ENCODE peak calls at places on chromosomes 7 and 10, in seven cellular contexts. B is anterior cingulate cortex; M is stimulated activated CD8-positive, alpha-beta memory T cell treated with anti-CD3 and anti-CD28 coated beads, Interleukin-7, amount 100 ng/mL, for 4 hours; T is cardiac fibroblast; O is GM23248; F is HS-5; W is mammary epithelial cell. J is an unnamed sample.

GRCh38 chr10:94103902-94104301 is 110.2 kb downstream of the PLCE1 start:
- DNase-seq in B (no peak), M (no peak), T (peak; percentile 67), O (peak; percentile 26), F (no peak), W (no peak), J (no peak)

GRCh38 chr7:35787925-35788324 is 12.9 kb upstream of the SEPTIN7 start:
- DNase-seq in B (no peak), M (no peak), T (no peak), O (no peak), F (no peak), W (no peak), J (no peak)

GRCh38 chr7:41027428-41028115 is 675.3 kb downstream of the INHBA start:
- DNase-seq in B (no peak), M (no peak), T (peak; percentile 80), O (peak; percentile 93), F (peak; percentile 98), W (peak; percentile 83), J (no peak)

GRCh38 chr7:101814996-101815825 is 2.2 kb upstream of the CUX1 start:
- DNase-seq in B (peak; percentile 28), M (peak; percentile 22), T (no peak), O (peak; percentile 40), F (no peak), W (peak; percentile 21), J (peak; percentile 66)

GRCh38 chr10:31759124-31759798 is 169.4 kb downstream of the ARHGAP12 start:
- DNase-seq in B (no peak), M (peak; percentile 67), T (peak; percentile 47), O (peak; percentile 88), F (no peak), W (no peak), J (peak; percentile 45)

GRCh38 chr10:78550090-78550489 is 516.4 kb downstream of the RPS24 start:
- DNase-seq in B (no peak), M (no peak), T (no peak), O (no peak), F (no peak), W (no peak), J (no peak)

GRCh38 chr10:13117842-13118783 is 18.1 kb downstream of the OPTN start:
- DNase-seq in B (no peak), M (no peak), T (no peak), O (no peak), F (no peak), W (no peak), J (no peak)

GRCh38 chr10:68096913-68097509 is 12.3 kb upstream of the MYPN start:
- DNase-seq in B (no peak), M (no peak), T (peak; percentile 84), O (peak; percentile 96), F (peak; percentile 92), W (peak; percentile 94), J (no peak)

GRCh38 chr10:12420530-12421117 is 71.3 kb downstream of the CAMK1D start:
- DNase-seq in B (no peak), M (no peak), T (no peak), O (no peak), F (no peak), W (no peak), J (no peak)

GRCh38 chr10:112295853-112296830 is 12.9 kb downstream of the TECTB start:
- DNase-seq in B (no peak), M (no peak), T (peak; percentile 7), O (peak; percentile 71), F (no peak), W (no peak), J (no peak)

GRCh38 chr10:98415710-98416077 is 712 bp upstream of the PYROXD2 start:
- DNase-seq in B (no peak), M (no peak), T (no peak), O (no peak), F (no peak), W (no peak), J (no peak)

GRCh38 chr10:107687702-107688101 is 523.2 kb upstream of the SORCS1 start:
- DNase-seq in B (no peak), M (no peak), T (no peak), O (peak; percentile 74), F (no peak), W (peak; percentile 76), J (no peak)

GRCh38 chr7:91064052-91064451 is 200.2 kb upstream of the FZD1 start:
- DNase-seq in B (no peak), M (no peak), T (no peak), O (no peak), F (no peak), W (no peak), J (no peak)

GRCh38 chr7:76077435-76077834 is 29.5 kb downstream of the MDH2 start:
- DNase-seq in B (no peak), M (no peak), T (no peak), O (no peak), F (no peak), W (no peak), J (no peak)

GRCh38 chr10:27247441-27247840 is 6.8 kb upstream of the ACBD5 start:
- DNase-seq in B (no peak), M (no peak), T (no peak), O (no peak), F (no peak), W (no peak), J (no peak)

GRCh38 chr7:1758417-1758858 is 88.4 kb downstream of the ELFN1 start:
- DNase-seq in B (no peak), M (peak; percentile 6), T (peak; percentile 40), O (peak; percentile 53), F (peak; percentile 11), W (peak; percentile 11), J (peak; percentile 42)

GRCh38 chr7:42272793-42273665 is 36.0 kb upstream of the GLI3 start:
- DNase-seq in B (no peak), M (no peak), T (peak; percentile 59), O (peak; percentile 85), F (peak; percentile 58), W (peak; percentile 76), J (no peak)

GRCh38 chr7:54811925-54812264 is 52.9 kb upstream of the SEC61G start:
- DNase-seq in B (no peak), M (no peak), T (peak; percentile 53), O (peak; percentile 26), F (no peak), W (peak; percentile 7), J (no peak)

GRCh38 chr10:102408081-102408727 is 10.4 kb downstream of the PSD start:
- DNase-seq in B (peak; percentile 30), M (no peak), T (no peak), O (peak; percentile 49), F (no peak), W (no peak), J (no peak)

GRCh38 chr10:124723826-124724225 is 20.4 kb downstream of the FAM53B start:
- DNase-seq in B (no peak), M (no peak), T (no peak), O (no peak), F (no peak), W (no peak), J (no peak)

GRCh38 chr10:86162696-86163400 is 203.7 kb downstream of the GRID1 start:
- DNase-seq in B (no peak), M (no peak), T (no peak), O (no peak), F (no peak), W (no peak), J (no peak)

GRCh38 chr10:31157125-31157983 is 125.7 kb upstream of the ZNF438 start:
- DNase-seq in B (peak; percentile 62), M (no peak), T (peak; percentile 72), O (peak; percentile 85), F (no peak), W (no peak), J (peak; percentile 7)

GRCh38 chr10:3111626-3112220 is 44.4 kb downstream of the PFKP start:
- DNase-seq in B (peak; percentile 35), M (no peak), T (peak; percentile 53), O (peak; percentile 32), F (no peak), W (no peak), J (no peak)

GRCh38 chr7:40175725-40176510 is 41.1 kb downstream of the SUGCT start:
- DNase-seq in B (no peak), M (no peak), T (no peak), O (peak; percentile 65), F (no peak), W (no peak), J (no peak)

GRCh38 chr10:50613150-50613549 is 10.6 kb downstream of the SGMS1 start:
- DNase-seq in B (no peak), M (no peak), T (no peak), O (no peak), F (no peak), W (no peak), J (no peak)

GRCh38 chr7:155395176-155395797 is 62.6 kb upstream of the EN2 start:
- DNase-seq in B (no peak), M (no peak), T (no peak), O (no peak), F (no peak), W (no peak), J (no peak)

GRCh38 chr7:19747740-19748339 is 25.6 kb downstream of the TMEM196 start:
- DNase-seq in B (no peak), M (no peak), T (peak; percentile 60), O (peak; percentile 59), F (no peak), W (peak; percentile 21), J (no peak)

GRCh38 chr10:30359373-30360206 is 10.5 kb upstream of the MTPAP start:
- DNase-seq in B (peak; percentile 8), M (peak; percentile 38), T (peak; percentile 60), O (peak; percentile 68), F (no peak), W (peak; percentile 68), J (peak; percentile 75)